ENCODE peak calls at places on chromosomes 7 and 10, in ten cellular contexts. X is mammary epithelial cell, Q is lower lobe of right lung, C is psoas muscle, Y is H9, K is AG04450, D is stomach, N is SK-N-SH, J is neuronal stem cell, V is ovary. U is an unnamed sample.

GRCh38 chr7:141484907-141485306 is 66.3 kb upstream of the AGK start:
- DNase-seq in X (no peak), Q (no peak), C (no peak), Y (no peak), K (no peak), D (no peak), N (no peak), J (no peak), V (no peak), U (no peak)

GRCh38 chr10:119940487-119940886 is 48.0 kb downstream of the SEC23IP start:
- DNase-seq in X (peak), Q (no peak), C (no peak), Y (no peak), K (no peak), D (no peak), N (no peak), J (no peak), V (no peak), U (no peak)

GRCh38 chr10:127577878-127578627 is 28.9 kb downstream of the NPS start:
- DNase-seq in X (no peak), Q (no peak), C (no peak), Y (no peak), K (no peak), D (no peak), N (no peak), J (no peak), V (no peak), U (no peak)

GRCh38 chr10:79073784-79074432 is 5.1 kb downstream of the ZMIZ1 start:
- DNase-seq in X (no peak), Q (peak), C (peak), Y (no peak), K (no peak), D (peak), N (no peak), J (no peak), V (peak), U (peak)

GRCh38 chr7:67913604-67914003 is 917.0 kb downstream of the TYW1 start:
- DNase-seq in X (no peak), Q (no peak), C (no peak), Y (no peak), K (no peak), D (no peak), N (no peak), J (no peak), V (no peak), U (no peak)

GRCh38 chr7:115910541-115911164 is 119.9 kb downstream of the TFEC start:
- DNase-seq in X (peak), Q (no peak), C (no peak), Y (no peak), K (no peak), D (no peak), N (peak), J (peak), V (no peak), U (peak)

GRCh38 chr7:133408212-133408611 is 155.3 kb downstream of the EXOC4 start:
- DNase-seq in X (no peak), Q (no peak), C (no peak), Y (no peak), K (no peak), D (no peak), N (no peak), J (no peak), V (no peak), U (no peak)

GRCh38 chr7:100893910-100894763 is 1.6 kb downstream of the ACHE start:
- DNase-seq in X (no peak), Q (no peak), C (peak), Y (peak), K (no peak), D (no peak), N (peak), J (no peak), V (no peak), U (no peak)

GRCh38 chr7:121329460-121330052 is 756 bp downstream of the WNT16 start:
- DNase-seq in X (peak), Q (peak), C (no peak), Y (peak), K (no peak), D (peak), N (peak), J (peak), V (no peak), U (peak)

GRCh38 chr10:86665868-86666267 is 2.4 kb upstream of the LDB3 start:
- DNase-seq in X (no peak), Q (no peak), C (peak), Y (no peak), K (no peak), D (no peak), N (peak), J (no peak), V (no peak), U (no peak)

GRCh38 chr7:7424151-7424873 is 111.4 kb downstream of the COL28A1 start:
- DNase-seq in X (peak), Q (peak), C (peak), Y (peak), K (no peak), D (peak), N (peak), J (peak), V (peak), U (peak)

GRCh38 chr10:132142396-132143161 is 44.2 kb upstream of the DPYSL4 start:
- DNase-seq in X (peak), Q (peak), C (peak), Y (peak), K (no peak), D (peak), N (peak), J (peak), V (peak), U (peak)

GRCh38 chr10:119205926-119206602 is 1.3 kb upstream of the GRK5 start:
- DNase-seq in X (peak), Q (peak), C (peak), Y (peak), K (no peak), D (peak), N (peak), J (no peak), V (no peak), U (no peak)

GRCh38 chr7:101300465-101301376 is 20.9 kb downstream of the IFT22 start:
- DNase-seq in X (no peak), Q (no peak), C (no peak), Y (no peak), K (no peak), D (no peak), N (no peak), J (no peak), V (no peak), U (no peak)

GRCh38 chr7:155824195-155824915 is 12.1 kb upstream of the SHH start:
- DNase-seq in X (no peak), Q (no peak), C (no peak), Y (no peak), K (no peak), D (peak), N (no peak), J (no peak), V (no peak), U (peak)

GRCh38 chr7:39712746-39713145 is 89.4 kb downstream of the RALA start:
- DNase-seq in X (no peak), Q (no peak), C (no peak), Y (no peak), K (no peak), D (no peak), N (no peak), J (no peak), V (no peak), U (no peak)

GRCh38 chr7:84092207-84092606 is 102.4 kb downstream of the SEMA3A start:
- DNase-seq in X (peak), Q (no peak), C (no peak), Y (no peak), K (no peak), D (no peak), N (no peak), J (no peak), V (no peak), U (no peak)

GRCh38 chr7:84091318-84091717 is 103.3 kb downstream of the SEMA3A start:
- DNase-seq in X (no peak), Q (no peak), C (no peak), Y (no peak), K (no peak), D (no peak), N (no peak), J (no peak), V (no peak), U (no peak)

GRCh38 chr7:84083846-84084245 is 110.7 kb downstream of the SEMA3A start:
- DNase-seq in X (no peak), Q (no peak), C (no peak), Y (no peak), K (no peak), D (no peak), N (no peak), J (no peak), V (no peak), U (no peak)

GRCh38 chr7:84085147-84085546 is 109.4 kb downstream of the SEMA3A start:
- DNase-seq in X (peak), Q (no peak), C (no peak), Y (no peak), K (peak), D (no peak), N (no peak), J (no peak), V (no peak), U (peak)

GRCh38 chr7:84088669-84089278 is 105.8 kb downstream of the SEMA3A start:
- DNase-seq in X (no peak), Q (no peak), C (no peak), Y (no peak), K (no peak), D (no peak), N (no peak), J (no peak), V (no peak), U (no peak)
- H3K27ac ChIP-seq in X (no peak), Q (no peak), C (no peak), Y (no peak), K (no peak), D (no peak), N (no peak), J (no peak), V (no peak), U (no peak)

DNA sequence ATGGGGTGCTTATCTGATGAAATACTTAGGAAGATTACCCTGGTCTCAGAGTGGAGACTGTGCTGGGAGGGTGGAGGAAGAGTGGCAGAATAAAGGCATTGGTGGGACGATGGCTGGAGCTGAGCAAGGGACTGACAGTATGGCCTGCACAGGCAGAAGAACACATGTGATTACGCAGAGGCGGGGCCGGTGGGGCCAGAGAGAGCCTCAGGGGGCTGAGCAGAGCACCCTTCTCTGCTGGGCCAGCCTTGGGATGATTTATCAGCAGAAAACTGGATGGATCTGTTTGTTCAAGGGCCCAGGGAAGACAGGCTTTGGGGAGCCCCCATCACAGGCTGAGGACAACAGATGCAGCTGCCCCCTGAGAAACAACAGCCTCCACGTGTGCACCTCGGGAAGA is 272.1 kb downstream of the SDK1 start:
- DNase-seq in X (no peak), Q (no peak), C (no peak), Y (no peak), K (no peak), D (no peak), N (no peak), J (no peak), V (no peak), U (no peak)
- H3K27ac ChIP-seq in X (no peak), Q (no peak), C (no peak), Y (no peak), K (no peak), D (no peak), N (no peak), J (no peak), V (no peak), U (no peak)

DNA sequence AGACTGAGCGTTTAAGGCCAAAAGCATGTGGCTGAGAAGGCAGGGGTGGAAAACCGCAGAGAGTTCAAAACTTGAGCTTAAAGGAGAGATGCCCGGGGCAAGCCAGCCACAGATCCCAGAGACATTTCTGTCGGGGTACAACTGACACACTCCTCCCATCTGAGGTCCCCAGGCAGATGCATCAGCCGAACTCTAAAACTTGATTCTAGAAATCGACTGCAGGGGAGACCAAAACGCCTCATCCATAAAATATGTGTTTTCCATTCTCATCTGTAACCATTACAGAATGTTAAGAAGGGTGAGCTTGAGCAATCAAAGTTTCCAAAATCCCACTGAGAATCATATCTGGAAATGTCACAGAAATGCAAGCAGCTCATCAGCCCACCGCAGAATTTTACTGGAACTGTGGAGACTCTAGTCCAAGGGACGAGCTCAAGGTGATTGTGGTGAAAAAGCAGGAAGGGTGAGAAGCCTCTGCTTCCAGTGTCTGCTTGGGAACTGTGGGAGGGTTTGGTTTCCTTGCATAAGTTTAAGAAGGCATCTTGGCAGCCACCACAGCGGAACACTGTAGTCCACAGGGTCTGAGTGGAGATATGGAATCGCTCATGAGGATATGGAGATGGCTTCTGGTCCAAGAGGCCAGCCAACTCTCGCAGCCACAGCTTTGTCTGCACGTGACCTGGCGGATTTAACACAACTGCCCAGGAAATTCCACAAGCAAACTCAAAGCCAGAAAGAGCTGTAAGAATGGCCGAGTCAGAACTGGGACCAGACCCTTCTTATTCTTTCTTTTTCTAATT is 249.2 kb downstream of the SFMBT2 start:
- DNase-seq in X (no peak), Q (no peak), C (peak), Y (no peak), K (no peak), D (no peak), N (no peak), J (no peak), V (peak), U (peak)
- H3K27ac ChIP-seq in X (no peak), Q (no peak), C (no peak), Y (no peak), K (no peak), D (peak), N (no peak), J (no peak), V (no peak), U (no peak)

GRCh38 chr7:30663414-30663813 is 18.8 kb downstream of the CRHR2 start:
- DNase-seq in X (no peak), Q (no peak), C (no peak), Y (no peak), K (no peak), D (no peak), N (no peak), J (no peak), V (no peak), U (no peak)
- H3K27ac ChIP-seq in X (no peak), Q (no peak), C (no peak), Y (no peak), K (no peak), D (no peak), N (no peak), J (no peak), V (no peak), U (no peak)

GRCh38 chr10:77898323-77899079 is 28.1 kb downstream of the DLG5 start:
- DNase-seq in X (peak), Q (peak), C (no peak), Y (no peak), K (no peak), D (peak), N (peak), J (no peak), V (no peak), U (no peak)

GRCh38 chr10:77901743-77902142 is 24.8 kb downstream of the DLG5 start:
- DNase-seq in X (no peak), Q (no peak), C (no peak), Y (no peak), K (no peak), D (no peak), N (no peak), J (no peak), V (no peak), U (no peak)

GRCh38 chr10:77899080-77899477 is 27.5 kb downstream of the DLG5 start:
- DNase-seq in X (peak), Q (peak), C (no peak), Y (no peak), K (no peak), D (peak), N (no peak), J (no peak), V (no peak), U (peak)

GRCh38 chr10:77902159-77902558 is 24.4 kb downstream of the DLG5 start:
- DNase-seq in X (no peak), Q (no peak), C (no peak), Y (no peak), K (no peak), D (no peak), N (no peak), J (no peak), V (no peak), U (no peak)

GRCh38 chr10:77899690-77900089 is 26.9 kb downstream of the DLG5 start:
- DNase-seq in X (no peak), Q (no peak), C (no peak), Y (no peak), K (no peak), D (no peak), N (no peak), J (no peak), V (no peak), U (no peak)
- H3K27ac ChIP-seq in X (peak), Q (no peak), C (peak), Y (no peak), K (no peak), D (peak), N (peak), J (no peak), V (no peak), U (peak)

GRCh38 chr10:4662576-4663161 is 163.3 kb upstream of the AKR1E2 start:
- DNase-seq in X (no peak), Q (no peak), C (peak), Y (no peak), K (no peak), D (no peak), N (no peak), J (no peak), V (no peak), U (no peak)
- H3K27ac ChIP-seq in X (peak), Q (peak), C (peak), Y (no peak), K (peak), D (peak), N (peak), J (no peak), V (no peak), U (peak)

DNA sequence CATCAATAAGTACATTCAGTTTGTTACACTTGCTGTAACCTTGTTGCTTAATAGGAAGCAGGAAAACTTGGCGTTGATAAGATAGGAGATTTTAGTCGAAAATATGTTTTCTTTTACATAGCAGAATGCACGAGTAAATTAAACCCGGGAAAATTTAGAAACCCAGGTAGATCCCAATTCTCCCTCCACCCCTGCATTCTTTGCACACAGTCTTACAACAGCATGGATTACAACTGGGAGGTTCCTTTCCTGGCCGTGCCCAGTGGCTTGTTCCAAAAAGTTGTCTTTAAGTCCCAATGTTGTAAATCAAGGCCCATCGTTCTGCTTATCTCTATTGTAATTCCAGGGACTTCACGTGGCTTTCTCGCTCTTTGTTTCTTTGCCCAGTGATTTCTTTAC is 1.1 kb upstream of the DPY19L1 start:
- DNase-seq in X (no peak), Q (no peak), C (no peak), Y (no peak), K (no peak), D (no peak), N (no peak), J (no peak), V (no peak), U (no peak)
- H3K27ac ChIP-seq in X (no peak), Q (peak), C (peak), Y (no peak), K (peak), D (peak), N (peak), J (peak), V (no peak), U (peak)

GRCh38 chr10:133448120-133448519 is 5.6 kb upstream of the SCART1 start:
- DNase-seq in X (no peak), Q (no peak), C (no peak), Y (no peak), K (no peak), D (no peak), N (no peak), J (no peak), V (no peak), U (no peak)
- H3K27ac ChIP-seq in X (no peak), Q (no peak), C (no peak), Y (no peak), K (no peak), D (no peak), N (no peak), J (no peak), V (no peak), U (no peak)

DNA sequence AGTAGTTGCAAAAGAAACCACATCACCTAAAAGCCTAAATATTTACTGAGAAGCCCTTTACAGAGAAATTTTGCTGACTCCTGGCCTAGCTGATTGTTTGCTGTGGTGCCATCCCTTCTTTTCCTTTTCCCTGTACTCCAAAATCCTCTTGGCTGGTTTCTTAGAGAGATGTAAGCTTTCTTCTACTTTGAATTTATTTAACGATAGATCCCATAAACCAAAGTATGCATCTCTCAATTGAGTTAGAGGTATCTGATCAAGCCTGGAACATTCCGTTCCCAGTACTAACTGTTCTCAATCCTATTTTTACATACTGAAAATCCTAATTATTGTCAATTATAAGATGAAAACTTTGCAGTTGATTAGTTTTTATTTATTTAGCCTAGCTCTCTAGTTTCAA is 6.3 kb downstream of the TMEM60 start:
- DNase-seq in X (no peak), Q (no peak), C (no peak), Y (no peak), K (no peak), D (no peak), N (no peak), J (no peak), V (no peak), U (no peak)
- H3K27ac ChIP-seq in X (no peak), Q (no peak), C (peak), Y (no peak), K (no peak), D (peak), N (no peak), J (no peak), V (no peak), U (no peak)